ENCODE peak calls at places on chromosome 2, in eight cellular contexts. One of them, this sample, is unnamed.

GRCh38 chr2:86679036-86679435 is 41.1 kb upstream of the RMND5A start:
- DNase-seq in substantia nigra: no peak
- DNase-seq in memory B cell: no peak
- DNase-seq in epithelial cell of esophagus: no peak
- DNase-seq in EH: no peak
- DNase-seq in psoas muscle: no peak
- DNase-seq in esophagus squamous epithelium: no peak
- DNase-seq in NCI-H1092: no peak
- DNase-seq in this sample: no peak

GRCh38 chr2:46983065-46983801 is 67.6 kb upstream of the MCFD2 start:
- DNase-seq in NCI-H1092: no peak
- DNase-seq in EH: peak
- DNase-seq in esophagus squamous epithelium: peak
- DNase-seq in memory B cell: peak
- DNase-seq in substantia nigra: no peak
- DNase-seq in epithelial cell of esophagus: peak
- DNase-seq in psoas muscle: no peak
- DNase-seq in this sample: no peak

GRCh38 chr2:39024833-39025232 is 96.0 kb downstream of the SOS1 start:
- DNase-seq in memory B cell: no peak
- DNase-seq in psoas muscle: no peak
- DNase-seq in esophagus squamous epithelium: no peak
- DNase-seq in EH: peak
- DNase-seq in epithelial cell of esophagus: peak
- DNase-seq in substantia nigra: no peak
- DNase-seq in NCI-H1092: no peak
- DNase-seq in this sample: no peak

GRCh38 chr2:127985735-127986134 is 42.1 kb downstream of the SAP130 start:
- DNase-seq in substantia nigra: peak
- DNase-seq in memory B cell: no peak
- DNase-seq in psoas muscle: no peak
- DNase-seq in NCI-H1092: no peak
- DNase-seq in esophagus squamous epithelium: no peak
- DNase-seq in EH: no peak
- DNase-seq in epithelial cell of esophagus: no peak
- DNase-seq in this sample: no peak

GRCh38 chr2:127597984-127598380 is 48.0 kb upstream of the GPR17 start:
- DNase-seq in EH: peak
- DNase-seq in memory B cell: no peak
- DNase-seq in psoas muscle: no peak
- DNase-seq in NCI-H1092: no peak
- DNase-seq in substantia nigra: no peak
- DNase-seq in esophagus squamous epithelium: no peak
- DNase-seq in epithelial cell of esophagus: peak
- DNase-seq in this sample: no peak

GRCh38 chr2:28206786-28207185 is 185.9 kb upstream of the FOSL2 start:
- DNase-seq in substantia nigra: no peak
- DNase-seq in psoas muscle: no peak
- DNase-seq in memory B cell: no peak
- DNase-seq in epithelial cell of esophagus: no peak
- DNase-seq in EH: peak
- DNase-seq in esophagus squamous epithelium: no peak
- DNase-seq in NCI-H1092: no peak
- DNase-seq in this sample: no peak

GRCh38 chr2:5932556-5933469 is 240.6 kb downstream of the SOX11 start:
- DNase-seq in NCI-H1092: no peak
- DNase-seq in substantia nigra: peak
- DNase-seq in esophagus squamous epithelium: no peak
- DNase-seq in psoas muscle: no peak
- DNase-seq in memory B cell: no peak
- DNase-seq in EH: no peak
- DNase-seq in epithelial cell of esophagus: no peak
- DNase-seq in this sample: no peak

GRCh38 chr2:199302851-199303250 is 154.9 kb downstream of the SATB2 start:
- DNase-seq in EH: peak
- DNase-seq in NCI-H1092: no peak
- DNase-seq in memory B cell: no peak
- DNase-seq in psoas muscle: no peak
- DNase-seq in epithelial cell of esophagus: no peak
- DNase-seq in substantia nigra: no peak
- DNase-seq in esophagus squamous epithelium: no peak
- DNase-seq in this sample: no peak

GRCh38 chr2:65278450-65279030 is 50.9 kb downstream of the ACTR2 start:
- DNase-seq in NCI-H1092: no peak
- DNase-seq in substantia nigra: no peak
- DNase-seq in psoas muscle: no peak
- DNase-seq in esophagus squamous epithelium: no peak
- DNase-seq in memory B cell: no peak
- DNase-seq in epithelial cell of esophagus: no peak
- DNase-seq in EH: peak
- DNase-seq in this sample: no peak